ENCODE peak calls at places on chromosomes 6 and 20, in eight cellular contexts. H is MM.1S, N is lower lobe of right lung, D is astrocyte of the spinal cord, W is fibroblast of mammary gland, V is H1, T is K562, S is tibial nerve. A is an unnamed sample.

GRCh38 chr20:25288291-25289181 is 40.7 kb downstream of the PYGB start:
- DNase-seq in V (no peak), N (peak), D (no peak), S (no peak), H (peak), W (no peak), T (no peak), A (no peak)

GRCh38 chr6:170130201-170130621 is 160.7 kb downstream of the DLL1 start:
- DNase-seq in N (no peak), S (no peak), H (no peak), V (no peak), T (no peak), D (no peak), W (no peak), A (no peak)

GRCh38 chr6:150652848-150653613 is 53.3 kb downstream of the PLEKHG1 start:
- DNase-seq in V (no peak), W (peak), T (no peak), D (peak), H (no peak), S (no peak), N (no peak), A (peak)

GRCh38 chr6:41984623-41985022 is 43.0 kb upstream of the CCND3 start:
- DNase-seq in S (no peak), T (no peak), V (no peak), D (no peak), W (no peak), H (no peak), N (no peak), A (peak)

GRCh38 chr6:108353853-108354252 is 59.0 kb downstream of the AFG1L start:
- DNase-seq in N (no peak), V (no peak), D (no peak), H (no peak), T (no peak), S (no peak), W (no peak), A (no peak)

GRCh38 chr20:2602746-2603145 is 49.7 kb upstream of the NOP56 start:
- DNase-seq in H (no peak), T (peak), S (no peak), V (no peak), D (no peak), W (no peak), N (no peak), A (no peak)

GRCh38 chr6:87914637-87915395 is 132.8 kb upstream of the SPACA1 start:
- DNase-seq in W (peak), H (peak), S (no peak), T (no peak), V (no peak), N (no peak), D (peak), A (peak)

GRCh38 chr6:158870418-158870957 is 51.3 kb upstream of the EZR start:
- DNase-seq in H (no peak), S (no peak), D (no peak), T (no peak), V (no peak), N (no peak), W (no peak), A (peak)

GRCh38 chr20:52992632-52993031 is 20.5 kb downstream of the TSHZ2 start:
- DNase-seq in W (peak), N (no peak), D (no peak), T (no peak), S (no peak), H (no peak), V (no peak), A (no peak)

GRCh38 chr6:37987559-37987958 is 168.0 kb downstream of the ZFAND3 start:
- DNase-seq in W (no peak), T (no peak), H (no peak), N (no peak), V (no peak), D (no peak), S (no peak), A (no peak)

DNA sequence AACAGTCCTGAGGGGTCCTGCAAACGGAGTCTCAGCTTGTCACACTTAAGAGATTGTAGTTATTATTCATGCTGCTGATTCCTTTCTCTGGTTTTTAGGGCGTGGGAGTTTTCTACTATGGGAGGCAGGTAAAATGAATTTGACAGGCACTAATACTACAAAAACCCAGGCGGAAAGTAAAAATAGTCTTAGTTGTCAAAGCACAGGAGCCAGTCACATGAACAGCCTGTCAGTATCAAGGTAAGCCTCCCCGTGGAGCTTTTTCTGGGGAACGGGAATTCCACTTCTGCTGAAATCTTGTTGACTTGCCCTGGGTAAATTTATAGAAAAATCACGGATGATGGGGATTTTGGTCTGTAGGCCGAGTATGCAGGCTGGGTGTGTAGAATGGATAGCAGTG is 79.8 kb downstream of the SLC24A3 start:
- DNase-seq in D (no peak), S (no peak), V (no peak), W (no peak), N (no peak), H (no peak), T (no peak), A (no peak)
- TF ChIP-seq CTCF in D (no peak), S (no peak), V (no peak), W (no peak), N (no peak), H (no peak), T (no peak), A (no peak)

GRCh38 chr20:48776306-48776705 is 51.5 kb downstream of the PREX1 start:
- DNase-seq in D (peak), T (no peak), V (no peak), N (no peak), W (peak), H (no peak), S (no peak), A (no peak)

GRCh38 chr20:48777005-48777404 is 50.8 kb downstream of the PREX1 start:
- DNase-seq in V (no peak), T (no peak), W (no peak), S (no peak), D (no peak), N (no peak), H (no peak), A (no peak)

GRCh38 chr20:48774696-48775095 is 53.1 kb downstream of the PREX1 start:
- DNase-seq in W (no peak), N (no peak), H (no peak), D (no peak), S (no peak), V (no peak), T (no peak), A (no peak)

GRCh38 chr20:48779435-48779834 is 48.4 kb downstream of the PREX1 start:
- DNase-seq in T (no peak), H (no peak), D (no peak), S (no peak), V (no peak), N (no peak), W (no peak), A (no peak)

GRCh38 chr20:48777821-48778220 is 50.0 kb downstream of the PREX1 start:
- DNase-seq in V (no peak), N (no peak), T (no peak), D (no peak), H (no peak), W (no peak), S (no peak), A (no peak)
- H3K4me3 ChIP-seq in V (no peak), N (no peak), T (no peak), D (no peak), H (no peak), W (no peak), S (no peak), A (no peak)

GRCh38 chr6:157282279-157282678 is 41.0 kb downstream of the TMEM242 start:
- DNase-seq in V (no peak), N (no peak), T (no peak), W (no peak), H (no peak), D (no peak), S (no peak), A (no peak)

GRCh38 chr6:157280947-157281346 is 42.4 kb downstream of the TMEM242 start:
- DNase-seq in W (no peak), H (no peak), S (no peak), T (no peak), D (no peak), V (no peak), N (no peak), A (no peak)

GRCh38 chr6:157283330-157283898 is 39.9 kb downstream of the TMEM242 start:
- DNase-seq in D (no peak), V (no peak), S (no peak), N (no peak), H (no peak), W (no peak), T (no peak), A (no peak)

GRCh38 chr6:157280153-157280552 is 43.2 kb downstream of the TMEM242 start:
- DNase-seq in D (no peak), H (no peak), S (no peak), T (no peak), V (no peak), W (no peak), N (no peak), A (no peak)

GRCh38 chr6:157281570-157281969 is 41.7 kb downstream of the TMEM242 start:
- DNase-seq in T (peak), V (no peak), W (no peak), N (no peak), D (no peak), H (no peak), S (no peak), A (no peak)
- TF ChIP-seq CTCF in T (peak), V (peak), W (no peak), N (peak), D (peak), H (no peak), S (no peak), A (peak)

GRCh38 chr6:147530132-147531060 is 21.9 kb downstream of the SAMD5 start:
- DNase-seq in N (no peak), H (peak), D (no peak), V (no peak), T (no peak), S (no peak), W (no peak), A (no peak)
- H3K4me3 ChIP-seq in N (no peak), H (no peak), D (no peak), V (no peak), T (no peak), S (no peak), W (no peak), A (no peak)

DNA sequence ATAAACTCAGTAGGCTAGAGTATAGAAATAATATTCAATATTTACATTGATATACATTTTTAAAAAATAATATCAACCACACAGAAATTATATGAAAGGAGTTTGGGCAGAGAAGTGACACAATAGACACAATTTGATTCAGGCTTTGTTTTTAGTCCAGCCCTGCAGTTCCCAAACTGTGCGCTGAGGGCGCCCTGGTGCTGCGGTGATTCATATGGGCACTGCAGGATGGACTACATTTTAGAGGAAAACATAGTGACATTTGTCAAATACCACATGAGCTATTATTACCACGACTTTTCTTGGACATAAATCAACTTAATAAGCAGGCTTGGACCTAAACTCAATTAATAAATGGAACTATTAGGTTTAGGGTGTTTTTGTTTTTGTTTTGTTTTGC is 364.3 kb upstream of the ID4 start:
- DNase-seq in N (no peak), S (no peak), V (no peak), H (no peak), T (peak), D (no peak), W (peak), A (peak)
- TF ChIP-seq CTCF in N (no peak), S (no peak), V (peak), H (peak), T (no peak), D (peak), W (peak), A (peak)

GRCh38 chr6:7311920-7312615 is 931 bp downstream of the SSR1 start:
- DNase-seq in W (peak), N (no peak), H (peak), V (no peak), D (peak), T (no peak), S (no peak), A (peak)

GRCh38 chr6:7313505-7314165 is 636 bp upstream of the SSR1 start:
- DNase-seq in H (no peak), W (no peak), D (no peak), T (no peak), N (no peak), S (no peak), V (no peak), A (peak)

GRCh38 chr6:7312616-7313504 is at the start of gene SSR1:
- DNase-seq in W (peak), S (peak), H (peak), T (peak), V (peak), D (peak), N (peak), A (peak)

GRCh38 chr6:7309050-7309449 is 3.9 kb downstream of the SSR1 start:
- DNase-seq in V (no peak), D (no peak), T (no peak), W (no peak), H (no peak), S (no peak), N (no peak), A (no peak)

DNA sequence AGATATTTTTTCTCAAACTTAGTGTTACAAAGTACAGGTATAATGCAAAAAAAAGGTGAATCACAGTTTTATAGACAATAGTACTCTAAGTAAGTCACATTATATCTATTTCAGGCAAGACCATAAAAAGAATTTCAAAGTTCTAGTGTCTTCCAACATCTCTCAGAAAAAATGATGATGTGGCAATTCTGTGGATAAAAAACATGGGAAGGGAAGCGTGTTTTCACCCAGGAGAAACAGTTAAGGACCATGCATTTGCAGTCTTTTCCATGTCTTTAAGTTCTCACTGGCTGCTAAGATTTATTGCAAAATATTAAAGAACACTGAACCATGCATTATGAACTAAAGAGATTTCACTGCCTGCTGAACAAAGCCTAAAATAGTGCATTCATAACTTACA is 1.8 kb downstream of the SSR1 start:
- DNase-seq in T (no peak), H (no peak), D (peak), S (no peak), W (peak), N (no peak), V (no peak), A (no peak)
- H3K4me3 ChIP-seq in T (peak), H (peak), D (peak), S (no peak), W (peak), N (no peak), V (no peak), A (peak)

GRCh38 chr6:3741477-3741871 is 10.0 kb downstream of the PXDC1 start:
- DNase-seq in W (no peak), D (no peak), V (no peak), T (no peak), N (no peak), H (no peak), S (no peak), A (no peak)
- TF ChIP-seq CTCF in W (no peak), D (no peak), V (no peak), T (no peak), N (no peak), H (no peak), S (no peak), A (no peak)

A was measured in epithelial cell of esophagus.